ENCODE peak calls at places on chromosomes 2 and 18, in ten cellular contexts. I, D, A, L, Z, E, H, R, Q and V are unnamed samples.

GRCh38 chr2:218568190-218569037 is at the start of the genes CNOT9 and USP37:
- DNase-seq in I (peak; percentile 99), D (peak; percentile 88), A (peak; percentile 100), L (peak; percentile 99), Z (peak; percentile 92), E (peak; percentile 100), H (peak; percentile 80), R (peak; percentile 98), Q (peak; percentile 99), V (peak; percentile 100)

GRCh38 chr2:240873805-240874714 is 5.4 kb downstream of the AGXT start:
- DNase-seq in I (no peak), D (no peak), A (peak; percentile 23), L (peak; percentile 14), Z (no peak), E (no peak), H (no peak), R (no peak), Q (peak; percentile 100), V (no peak)

GRCh38 chr2:105712166-105712915 is 32.4 kb upstream of the NCK2 start:
- DNase-seq in I (peak; percentile 33), D (peak; percentile 41), A (no peak), L (peak; percentile 32), Z (peak; percentile 70), E (no peak), H (no peak), R (no peak), Q (peak; percentile 91), V (no peak)

GRCh38 chr2:222160944-222161343 is 137.9 kb downstream of the PAX3 start:
- DNase-seq in I (no peak), D (no peak), A (no peak), L (no peak), Z (no peak), E (no peak), H (no peak), R (no peak), Q (no peak), V (no peak)

GRCh38 chr2:183179156-183179555 is 54.9 kb downstream of the NUP35 start:
- DNase-seq in I (no peak), D (peak; percentile 61), A (no peak), L (peak; percentile 13), Z (no peak), E (no peak), H (no peak), R (no peak), Q (no peak), V (no peak)

GRCh38 chr2:176192351-176192750 is 3.9 kb downstream of the HOXD1 start:
- DNase-seq in I (no peak), D (no peak), A (no peak), L (no peak), Z (no peak), E (no peak), H (no peak), R (no peak), Q (no peak), V (no peak)

GRCh38 chr2:204407209-204408070 is 137.8 kb upstream of the PARD3B start:
- DNase-seq in I (no peak), D (peak; percentile 66), A (no peak), L (peak; percentile 20), Z (peak; percentile 17), E (no peak), H (no peak), R (no peak), Q (no peak), V (no peak)

GRCh38 chr18:31740180-31740579 is 20.5 kb downstream of the SLC25A52 start:
- DNase-seq in I (no peak), D (no peak), A (no peak), L (no peak), Z (no peak), E (no peak), H (no peak), R (no peak), Q (no peak), V (no peak)

GRCh38 chr2:27407798-27408491 is 1.4 kb downstream of the PPM1G start:
- DNase-seq in I (peak; percentile 92), D (peak; percentile 63), A (peak; percentile 39), L (peak; percentile 54), Z (peak; percentile 36), E (no peak), H (no peak), R (peak; percentile 38), Q (no peak), V (no peak)

GRCh38 chr18:13437801-13438506 is 219.4 kb downstream of the LDLRAD4 start:
- DNase-seq in I (no peak), D (no peak), A (no peak), L (no peak), Z (no peak), E (peak; percentile 19), H (no peak), R (no peak), Q (no peak), V (peak; percentile 26)

GRCh38 chr2:70083344-70084156 is 3.7 kb upstream of the PCBP1 start:
- DNase-seq in I (no peak), D (peak; percentile 86), A (no peak), L (peak; percentile 56), Z (peak; percentile 97), E (no peak), H (no peak), R (no peak), Q (no peak), V (no peak)

GRCh38 chr2:237861875-237862527 is 2.6 kb downstream of the RAMP1 start:
- DNase-seq in I (no peak), D (no peak), A (no peak), L (no peak), Z (no peak), E (no peak), H (no peak), R (no peak), Q (no peak), V (no peak)

GRCh38 chr2:133574620-133575019 is 6.4 kb upstream of the NCKAP5 start:
- DNase-seq in I (no peak), D (no peak), A (no peak), L (no peak), Z (no peak), E (no peak), H (no peak), R (no peak), Q (no peak), V (no peak)

GRCh38 chr2:215749092-215749957 is 264.0 kb downstream of the MREG start:
- DNase-seq in I (no peak), D (peak; percentile 76), A (peak; percentile 55), L (no peak), Z (no peak), E (no peak), H (peak; percentile 81), R (no peak), Q (no peak), V (no peak)

GRCh38 chr2:100139114-100139513 is 3.3 kb downstream of the AFF3 start:
- DNase-seq in I (no peak), D (no peak), A (no peak), L (no peak), Z (no peak), E (no peak), H (no peak), R (no peak), Q (no peak), V (no peak)

GRCh38 chr2:145374165-145374564 is 854.2 kb upstream of the ZEB2 start:
- DNase-seq in I (no peak), D (no peak), A (no peak), L (no peak), Z (no peak), E (no peak), H (no peak), R (no peak), Q (no peak), V (no peak)

GRCh38 chr2:108911807-108912628 is 77.0 kb downstream of the EDAR start:
- DNase-seq in I (no peak), D (no peak), A (no peak), L (no peak), Z (peak; percentile 18), E (no peak), H (no peak), R (no peak), Q (peak; percentile 35), V (no peak)

GRCh38 chr2:10466801-10467200 is 18.7 kb upstream of the ODC1 start:
- DNase-seq in I (no peak), D (no peak), A (no peak), L (no peak), Z (no peak), E (no peak), H (no peak), R (no peak), Q (no peak), V (no peak)

GRCh38 chr18:10412933-10413332 is 41.5 kb upstream of the APCDD1 start:
- DNase-seq in I (no peak), D (peak; percentile 39), A (no peak), L (peak; percentile 16), Z (peak; percentile 96), E (no peak), H (no peak), R (no peak), Q (no peak), V (no peak)

GRCh38 chr2:73902284-73902683 is 9.5 kb downstream of the ACTG2 start:
- DNase-seq in I (no peak), D (no peak), A (no peak), L (no peak), Z (no peak), E (no peak), H (no peak), R (no peak), Q (no peak), V (no peak)

GRCh38 chr2:113910967-113911678 is 21.2 kb downstream of the ACTR3 start:
- DNase-seq in I (no peak), D (peak; percentile 67), A (no peak), L (no peak), Z (no peak), E (no peak), H (no peak), R (no peak), Q (no peak), V (no peak)

GRCh38 chr2:74259191-74259590 is 60.8 kb downstream of the MTHFD2 start:
- DNase-seq in I (peak; percentile 43), D (no peak), A (peak; percentile 63), L (no peak), Z (no peak), E (no peak), H (no peak), R (no peak), Q (no peak), V (no peak)

GRCh38 chr18:50610349-50610748 is 50.5 kb downstream of the MAPK4 start:
- DNase-seq in I (no peak), D (no peak), A (peak; percentile 28), L (no peak), Z (no peak), E (no peak), H (no peak), R (no peak), Q (no peak), V (no peak)

GRCh38 chr2:9558948-9559381 is 3.3 kb upstream of the ADAM17 start:
- DNase-seq in I (peak; percentile 20), D (peak; percentile 96), A (peak; percentile 44), L (peak; percentile 98), Z (peak; percentile 98), E (no peak), H (peak; percentile 93), R (no peak), Q (no peak), V (no peak)

GRCh38 chr18:21484851-21485636 is 115.5 kb downstream of the ESCO1 start:
- DNase-seq in I (no peak), D (peak; percentile 43), A (no peak), L (peak; percentile 38), Z (peak; percentile 14), E (no peak), H (no peak), R (no peak), Q (no peak), V (no peak)

GRCh38 chr2:45458909-45459563 is 152.0 kb downstream of the SRBD1 start:
- DNase-seq in I (no peak), D (peak; percentile 83), A (no peak), L (peak; percentile 80), Z (peak; percentile 81), E (no peak), H (no peak), R (no peak), Q (peak; percentile 66), V (no peak)

GRCh38 chr18:77131652-77132368 is 773 bp downstream of the MBP start:
- DNase-seq in I (no peak), D (no peak), A (peak; percentile 62), L (peak; percentile 41), Z (peak; percentile 37), E (no peak), H (no peak), R (peak; percentile 30), Q (no peak), V (no peak)

GRCh38 chr2:208033701-208034502 is 8.6 kb upstream of the PLEKHM3 start:
- DNase-seq in I (peak; percentile 68), D (peak; percentile 57), A (peak; percentile 69), L (no peak), Z (peak; percentile 77), E (no peak), H (no peak), R (no peak), Q (no peak), V (no peak)